ENCODE peak calls at places on chromosomes 11 and 22, in seven cellular contexts. Z, H, N, L, G, P and K are unnamed samples.

GRCh38 chr22:27381552-27381951 is 420.0 kb downstream of the MN1 start:
- DNase-seq in Z (no peak), H (no peak), N (no peak), L (no peak), G (no peak), P (no peak), K (no peak)

GRCh38 chr22:21963286-21963685 is 10.6 kb upstream of the PPM1F start:
- DNase-seq in Z (no peak), H (no peak), N (no peak), L (no peak), G (no peak), P (no peak), K (no peak)

GRCh38 chr22:47176573-47177333 is 414.3 kb downstream of the TBC1D22A start:
- DNase-seq in Z (peak; percentile 13), H (no peak), N (peak; percentile 64), L (no peak), G (no peak), P (no peak), K (peak; percentile 37)

GRCh38 chr22:20607157-20607907 is 99.9 kb downstream of the MED15 start:
- DNase-seq in Z (no peak), H (peak; percentile 73), N (peak; percentile 72), L (no peak), G (no peak), P (no peak), K (peak; percentile 51)

GRCh38 chr11:61596990-61597389 is 16.1 kb upstream of the SYT7 start:
- DNase-seq in Z (no peak), H (no peak), N (no peak), L (no peak), G (no peak), P (no peak), K (no peak)

GRCh38 chr11:70709596-70709995 is 311.3 kb downstream of the CTTN start:
- DNase-seq in Z (no peak), H (no peak), N (peak; percentile 45), L (no peak), G (no peak), P (no peak), K (no peak)

GRCh38 chr11:105152556-105152955 is 13.0 kb upstream of the CARD18 start:
- DNase-seq in Z (no peak), H (no peak), N (no peak), L (no peak), G (no peak), P (no peak), K (no peak)

GRCh38 chr22:42720263-42721044 is at the start of gene A4GALT:
- DNase-seq in Z (no peak), H (no peak), N (peak; percentile 83), L (no peak), G (no peak), P (no peak), K (no peak)

GRCh38 chr11:77069336-77069968 is 2.7 kb downstream of the CAPN5 start:
- DNase-seq in Z (peak; percentile 7), H (no peak), N (no peak), L (no peak), G (no peak), P (no peak), K (no peak)

GRCh38 chr11:46295312-46295995 is 18.0 kb downstream of the CREB3L1 start:
- DNase-seq in Z (peak; percentile 80), H (peak; percentile 75), N (peak; percentile 90), L (peak; percentile 67), G (no peak), P (no peak), K (peak; percentile 77)

GRCh38 chr11:3158821-3159220 is 6.3 kb downstream of the OSBPL5 start:
- DNase-seq in Z (no peak), H (no peak), N (peak; percentile 55), L (no peak), G (no peak), P (no peak), K (peak; percentile 32)

GRCh38 chr11:3161309-3161708 is 3.8 kb downstream of the OSBPL5 start:
- DNase-seq in Z (no peak), H (no peak), N (peak; percentile 65), L (no peak), G (no peak), P (no peak), K (peak; percentile 43)

GRCh38 chr11:3158131-3158591 is 6.9 kb downstream of the OSBPL5 start:
- DNase-seq in Z (no peak), H (peak; percentile 0), N (peak; percentile 65), L (no peak), G (no peak), P (no peak), K (peak; percentile 26)

GRCh38 chr11:3160252-3161031 is 4.7 kb downstream of the OSBPL5 start:
- DNase-seq in Z (peak; percentile 89), H (peak; percentile 90), N (peak; percentile 88), L (peak; percentile 90), G (no peak), P (no peak), K (peak; percentile 87)

GRCh38 chr11:3159296-3160190 is 5.6 kb downstream of the OSBPL5 start:
- DNase-seq in Z (peak; percentile 68), H (peak; percentile 81), N (peak; percentile 69), L (peak; percentile 58), G (no peak), P (no peak), K (peak; percentile 76)
- H3K4me3 ChIP-seq in Z (peak overlapping the region; percentile 52), H (no peak overlapping the region), N (peak overlapping the region; percentile 19), L (no peak overlapping the region), G (peak overlapping the region; percentile 46), P (peak overlapping the region; percentile 38), K (peak overlapping the region; percentile 55)

DNA sequence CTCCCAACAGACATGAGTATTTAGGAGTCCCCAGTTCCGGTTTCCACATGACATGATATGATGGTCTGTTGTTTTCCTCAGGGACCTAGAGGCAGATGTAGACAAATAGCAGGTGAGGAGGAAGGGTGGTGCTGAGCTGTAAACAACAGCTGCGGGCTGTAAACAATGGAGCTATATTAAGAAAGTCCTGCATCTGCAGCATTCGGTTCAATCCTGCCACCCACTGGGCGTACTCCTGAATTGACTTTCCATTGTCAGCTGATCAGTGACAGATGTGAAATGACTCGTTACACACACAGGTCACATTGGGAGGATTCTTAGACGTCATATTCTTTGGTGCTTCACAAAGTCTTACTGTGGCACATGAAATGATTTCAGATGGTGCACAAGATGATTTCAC is 26.8 kb upstream of the RAG1 start:
- DNase-seq in Z (no peak), H (no peak), N (no peak), L (peak; percentile 73), G (no peak), P (no peak), K (no peak)
- TF ChIP-seq CTCF in Z (no peak), H (no peak), N (peak; percentile 48), L (no peak), G (no peak), P (peak; percentile 52), K (peak; percentile 40)

DNA sequence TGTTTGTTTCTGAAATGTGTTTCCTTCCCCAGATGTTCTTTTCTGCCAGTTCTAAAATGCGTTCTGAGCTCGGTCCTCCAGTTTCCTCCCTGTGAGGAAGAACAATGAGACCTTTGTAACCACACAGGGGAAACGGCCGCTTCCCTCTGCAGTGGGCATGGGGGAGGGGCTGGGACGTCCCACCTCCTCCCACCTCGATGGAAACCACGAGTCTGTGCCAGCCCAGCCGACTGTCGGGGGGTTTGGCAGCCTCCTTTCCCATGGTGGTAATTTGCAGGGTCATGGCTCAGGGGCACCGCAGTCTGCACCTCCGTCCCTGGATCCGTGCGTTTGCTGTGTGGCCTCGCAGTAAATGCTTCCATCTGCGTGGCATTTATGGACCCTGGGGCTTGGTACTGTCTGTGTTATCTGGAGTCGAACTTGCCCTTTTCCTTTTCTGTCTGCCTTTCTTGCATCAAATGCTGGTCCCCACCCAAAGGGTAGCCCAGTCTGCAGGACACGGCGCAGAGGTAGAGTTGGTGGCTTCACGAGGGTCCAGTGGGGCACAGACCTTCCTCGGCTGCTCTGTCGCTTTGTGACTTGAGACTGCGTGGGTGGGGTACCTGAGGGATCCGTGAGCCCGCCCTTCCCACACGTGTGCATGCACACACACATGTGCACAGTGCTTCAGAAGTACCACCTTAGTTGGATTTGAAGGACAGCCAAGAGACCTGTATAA is 16.1 kb downstream of the LRP5 start:
- DNase-seq in Z (no peak), H (peak; percentile 64), N (no peak), L (peak; percentile 60), G (no peak), P (no peak), K (no peak)
- H3K4me1 ChIP-seq in Z (peaks cover 22% of the 10 kb centered on the region), H (peaks cover 87% of the 10 kb centered on the region), N (peaks cover 63% of the 10 kb centered on the region), L (peaks cover 36% of the 10 kb centered on the region), G (peaks cover under 1% of the 10 kb centered on the region), P (peaks cover 14% of the 10 kb centered on the region), K (peaks cover 91% of the 10 kb centered on the region)

DNA sequence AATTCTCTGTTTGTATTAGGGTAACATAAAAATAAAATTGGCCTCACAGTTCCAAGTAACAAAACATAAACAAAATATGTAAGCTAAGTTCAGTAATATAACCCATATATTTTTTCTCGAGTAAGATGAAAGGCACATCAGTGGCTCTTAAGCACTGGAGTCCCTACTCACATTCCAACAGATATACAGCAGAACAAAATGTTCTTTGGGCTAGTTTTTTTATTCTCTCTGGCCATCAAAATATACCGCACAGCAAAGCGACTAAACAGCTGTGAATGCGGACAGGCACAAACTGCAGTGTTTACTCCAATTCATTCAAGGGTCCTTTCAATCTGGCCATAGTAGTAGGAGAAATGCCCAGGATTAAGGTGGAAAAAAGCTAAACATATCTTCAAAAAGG is 4.6 kb downstream of the CDON start:
- DNase-seq in Z (no peak), H (no peak), N (no peak), L (no peak), G (no peak), P (no peak), K (no peak)
- H3K4me3 ChIP-seq in Z (no peak overlapping the region), H (no peak overlapping the region), N (no peak overlapping the region), L (no peak overlapping the region), G (no peak overlapping the region), P (no peak overlapping the region), K (no peak overlapping the region)

GRCh38 chr11:65571940-65572339 is 398 bp upstream of the FAM89B start:
- DNase-seq in Z (peak; percentile 56), H (no peak), N (no peak), L (no peak), G (no peak), P (no peak), K (no peak)
- TF ChIP-seq CTCF in Z (no peak), H (no peak), N (no peak), L (no peak), G (no peak), P (peak; percentile 65), K (peak; percentile 13)

GRCh38 chr11:2732261-2732939 is 32.6 kb upstream of the KCNQ1OT1 start:
- DNase-seq in Z (no peak), H (no peak), N (no peak), L (no peak), G (no peak), P (no peak), K (no peak)
- H3K4me1 ChIP-seq in Z (no peaks in the 10 kb centered on the region), H (no peaks in the 10 kb centered on the region), N (no peaks in the 10 kb centered on the region), L (peaks cover 3% of the 10 kb centered on the region), G (no peaks in the 10 kb centered on the region), P (no peaks in the 10 kb centered on the region), K (peaks cover under 1% of the 10 kb centered on the region)

GRCh38 chr11:65389294-65389980 is 3.0 kb downstream of the FRMD8 start:
- DNase-seq in Z (no peak), H (no peak), N (peak; percentile 68), L (no peak), G (no peak), P (no peak), K (no peak)

GRCh38 chr11:65388731-65389130 is 2.3 kb downstream of the FRMD8 start:
- DNase-seq in Z (no peak), H (no peak), N (no peak), L (no peak), G (no peak), P (no peak), K (no peak)

GRCh38 chr11:65392186-65392829 is 5.9 kb downstream of the FRMD8 start:
- DNase-seq in Z (no peak), H (no peak), N (no peak), L (no peak), G (no peak), P (no peak), K (no peak)

GRCh38 chr11:65391007-65391406 is 4.6 kb downstream of the FRMD8 start:
- DNase-seq in Z (no peak), H (no peak), N (no peak), L (no peak), G (no peak), P (no peak), K (no peak)

GRCh38 chr11:65390099-65390941 is 3.9 kb downstream of the FRMD8 start:
- DNase-seq in Z (no peak), H (no peak), N (no peak), L (no peak), G (no peak), P (no peak), K (no peak)
- H3K4me3 ChIP-seq in Z (peak overlapping the region; percentile 10), H (no peak overlapping the region), N (no peak overlapping the region), L (no peak overlapping the region), G (peak overlapping the region; percentile 29), P (peak overlapping the region; percentile 44), K (peak overlapping the region; percentile 37)